ENCODE peak calls at places on chromosomes 11 and 22, in seven cellular contexts. One of them, this sample, is unnamed.

GRCh38 chr22:31055322-31056159 is 25.6 kb upstream of the SMTN start:
- DNase-seq in fibroblast of mammary gland: peak; percentile 98
- DNase-seq in Calu3: peak; percentile 91
- DNase-seq in GM23338: peak; percentile 60
- DNase-seq in HCT116: no peak
- DNase-seq in dorsolateral prefrontal cortex: peak; percentile 42
- DNase-seq in Panc1: peak; percentile 79
- DNase-seq in this sample: peak; percentile 30

GRCh38 chr11:74739546-74740270 is 8.5 kb upstream of the CHRDL2 start:
- DNase-seq in fibroblast of mammary gland: peak; percentile 70
- DNase-seq in Calu3: peak; percentile 64
- DNase-seq in GM23338: peak; percentile 90
- DNase-seq in HCT116: peak; percentile 41
- DNase-seq in dorsolateral prefrontal cortex: no peak
- DNase-seq in Panc1: no peak
- DNase-seq in this sample: peak; percentile 58

GRCh38 chr11:83456075-83456474 is 169.9 kb upstream of the CCDC90B start:
- DNase-seq in fibroblast of mammary gland: no peak
- DNase-seq in Calu3: no peak
- DNase-seq in GM23338: peak; percentile 59
- DNase-seq in HCT116: no peak
- DNase-seq in dorsolateral prefrontal cortex: peak; percentile 36
- DNase-seq in Panc1: no peak
- DNase-seq in this sample: peak; percentile 66

GRCh38 chr11:76901144-76901543 is 40.4 kb downstream of the ACER3 start:
- DNase-seq in fibroblast of mammary gland: no peak
- DNase-seq in Calu3: no peak
- DNase-seq in GM23338: no peak
- DNase-seq in HCT116: no peak
- DNase-seq in dorsolateral prefrontal cortex: no peak
- DNase-seq in Panc1: no peak
- DNase-seq in this sample: no peak

GRCh38 chr11:115498354-115498753 is 5.9 kb downstream of the CADM1 start:
- DNase-seq in fibroblast of mammary gland: no peak
- DNase-seq in Calu3: no peak
- DNase-seq in GM23338: no peak
- DNase-seq in HCT116: no peak
- DNase-seq in dorsolateral prefrontal cortex: no peak
- DNase-seq in Panc1: no peak
- DNase-seq in this sample: no peak

GRCh38 chr11:61148016-61148640 is 13.1 kb downstream of the VPS37C start:
- DNase-seq in fibroblast of mammary gland: no peak
- DNase-seq in Calu3: no peak
- DNase-seq in GM23338: no peak
- DNase-seq in HCT116: no peak
- DNase-seq in dorsolateral prefrontal cortex: no peak
- DNase-seq in Panc1: no peak
- DNase-seq in this sample: no peak

GRCh38 chr11:48109046-48109666 is 107.5 kb upstream of the OR4B1 start:
- DNase-seq in fibroblast of mammary gland: peak; percentile 64
- DNase-seq in Calu3: no peak
- DNase-seq in GM23338: no peak
- DNase-seq in HCT116: peak; percentile 37
- DNase-seq in dorsolateral prefrontal cortex: no peak
- DNase-seq in Panc1: no peak
- DNase-seq in this sample: no peak

GRCh38 chr11:94272738-94273313 is 31.6 kb upstream of the IZUMO1R start:
- DNase-seq in fibroblast of mammary gland: no peak
- DNase-seq in Calu3: no peak
- DNase-seq in GM23338: no peak
- DNase-seq in HCT116: no peak
- DNase-seq in dorsolateral prefrontal cortex: no peak
- DNase-seq in Panc1: no peak
- DNase-seq in this sample: no peak

GRCh38 chr11:8566613-8567210 is 27.3 kb downstream of the STK33 start:
- DNase-seq in fibroblast of mammary gland: peak; percentile 61
- DNase-seq in Calu3: no peak
- DNase-seq in GM23338: peak; percentile 72
- DNase-seq in HCT116: peak; percentile 23
- DNase-seq in dorsolateral prefrontal cortex: no peak
- DNase-seq in Panc1: peak; percentile 50
- DNase-seq in this sample: no peak

GRCh38 chr22:49825436-49825835 is 2.2 kb downstream of the BRD1 start:
- DNase-seq in fibroblast of mammary gland: peak; percentile 55
- DNase-seq in Calu3: no peak
- DNase-seq in GM23338: no peak
- DNase-seq in HCT116: no peak
- DNase-seq in dorsolateral prefrontal cortex: no peak
- DNase-seq in Panc1: no peak
- DNase-seq in this sample: no peak

GRCh38 chr11:66157182-66157864 is 87.3 kb downstream of the PACS1 start:
- DNase-seq in fibroblast of mammary gland: peak; percentile 11
- DNase-seq in Calu3: no peak
- DNase-seq in GM23338: no peak
- DNase-seq in HCT116: no peak
- DNase-seq in dorsolateral prefrontal cortex: no peak
- DNase-seq in Panc1: no peak
- DNase-seq in this sample: no peak
- TF ChIP-seq CTCF in fibroblast of mammary gland: no peak
- TF ChIP-seq CTCF in Calu3: no peak
- TF ChIP-seq CTCF in GM23338: no peak
- TF ChIP-seq CTCF in HCT116: no peak
- TF ChIP-seq CTCF in dorsolateral prefrontal cortex: no peak
- TF ChIP-seq CTCF in Panc1: no peak
- TF ChIP-seq CTCF in this sample: no peak

DNA sequence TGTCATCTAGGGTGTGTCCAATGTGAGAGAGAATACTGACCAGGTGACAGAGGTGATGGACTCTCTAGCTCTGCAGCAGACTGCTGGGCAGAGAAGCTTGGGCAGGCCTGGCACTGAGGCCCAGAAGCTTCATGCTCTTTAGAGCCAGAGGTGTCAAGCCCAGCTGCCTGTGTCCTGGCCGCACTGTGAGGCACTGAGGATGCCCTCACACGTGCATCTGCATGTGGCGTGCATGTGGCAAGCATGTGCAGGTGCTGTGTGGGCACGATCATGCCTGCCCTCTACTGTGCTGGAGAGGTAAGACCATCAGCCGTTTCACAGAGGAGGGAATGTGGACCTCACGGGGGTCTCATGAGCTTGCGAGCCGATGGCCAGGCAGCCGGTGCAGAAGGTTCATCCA is 15.8 kb upstream of the TXNRD2 start:
- DNase-seq in fibroblast of mammary gland: no peak
- DNase-seq in Calu3: no peak
- DNase-seq in GM23338: no peak
- DNase-seq in HCT116: no peak
- DNase-seq in dorsolateral prefrontal cortex: no peak
- DNase-seq in Panc1: no peak
- DNase-seq in this sample: peak; percentile 13
- TF ChIP-seq CTCF in fibroblast of mammary gland: no peak
- TF ChIP-seq CTCF in Calu3: no peak
- TF ChIP-seq CTCF in GM23338: peak; percentile 10
- TF ChIP-seq CTCF in HCT116: no peak
- TF ChIP-seq CTCF in dorsolateral prefrontal cortex: no peak
- TF ChIP-seq CTCF in Panc1: peak; percentile 10
- TF ChIP-seq CTCF in this sample: no peak

GRCh38 chr11:23569547-23569946 is 709.3 kb upstream of the CCDC179 start:
- DNase-seq in fibroblast of mammary gland: no peak
- DNase-seq in Calu3: no peak
- DNase-seq in GM23338: no peak
- DNase-seq in HCT116: no peak
- DNase-seq in dorsolateral prefrontal cortex: no peak
- DNase-seq in Panc1: no peak
- DNase-seq in this sample: no peak
- TF ChIP-seq CTCF in fibroblast of mammary gland: no peak
- TF ChIP-seq CTCF in Calu3: no peak
- TF ChIP-seq CTCF in GM23338: no peak
- TF ChIP-seq CTCF in HCT116: no peak
- TF ChIP-seq CTCF in dorsolateral prefrontal cortex: no peak
- TF ChIP-seq CTCF in Panc1: no peak
- TF ChIP-seq CTCF in this sample: no peak

GRCh38 chr11:102279641-102280170 is 37.6 kb upstream of the BIRC3 start:
- DNase-seq in fibroblast of mammary gland: peak; percentile 68
- DNase-seq in Calu3: peak; percentile 28
- DNase-seq in GM23338: peak; percentile 38
- DNase-seq in HCT116: no peak
- DNase-seq in dorsolateral prefrontal cortex: no peak
- DNase-seq in Panc1: no peak
- DNase-seq in this sample: no peak
- TF ChIP-seq CTCF in fibroblast of mammary gland: peak; percentile 44
- TF ChIP-seq CTCF in Calu3: no peak
- TF ChIP-seq CTCF in GM23338: no peak
- TF ChIP-seq CTCF in HCT116: no peak
- TF ChIP-seq CTCF in dorsolateral prefrontal cortex: no peak
- TF ChIP-seq CTCF in Panc1: peak; percentile 54
- TF ChIP-seq CTCF in this sample: no peak

DNA sequence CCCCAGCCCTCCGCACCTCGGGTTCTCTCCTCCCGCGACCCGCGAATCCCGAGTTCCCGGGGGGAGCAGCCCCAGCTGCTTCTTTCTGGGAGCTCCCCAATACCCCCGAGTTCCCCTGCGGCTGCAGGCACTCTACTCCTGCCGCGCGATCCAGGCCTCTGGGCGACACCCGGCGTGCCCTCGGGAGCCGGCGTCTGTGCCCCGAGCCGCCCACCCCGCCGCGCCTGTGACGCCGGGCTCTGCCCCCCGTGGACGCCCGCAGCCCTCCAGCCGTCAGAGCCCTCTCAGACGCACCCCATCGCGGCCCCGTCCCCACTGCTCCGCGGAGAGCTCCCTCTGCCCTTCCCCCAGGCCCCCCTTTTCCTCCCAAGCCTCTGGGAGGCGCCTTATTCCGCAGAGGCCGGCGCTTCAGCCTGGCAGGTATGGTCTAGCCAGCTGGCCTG is 422 bp downstream of the GLB1L2 start:
- DNase-seq in fibroblast of mammary gland: no peak
- DNase-seq in Calu3: peak; percentile 30
- DNase-seq in GM23338: peak; percentile 75
- DNase-seq in HCT116: no peak
- DNase-seq in dorsolateral prefrontal cortex: no peak
- DNase-seq in Panc1: no peak
- DNase-seq in this sample: peak; percentile 38
- TF ChIP-seq CTCF in fibroblast of mammary gland: no peak
- TF ChIP-seq CTCF in Calu3: no peak
- TF ChIP-seq CTCF in GM23338: peak; percentile 23
- TF ChIP-seq CTCF in HCT116: peak; percentile 14
- TF ChIP-seq CTCF in dorsolateral prefrontal cortex: no peak
- TF ChIP-seq CTCF in Panc1: peak; percentile 34
- TF ChIP-seq CTCF in this sample: no peak

DNA sequence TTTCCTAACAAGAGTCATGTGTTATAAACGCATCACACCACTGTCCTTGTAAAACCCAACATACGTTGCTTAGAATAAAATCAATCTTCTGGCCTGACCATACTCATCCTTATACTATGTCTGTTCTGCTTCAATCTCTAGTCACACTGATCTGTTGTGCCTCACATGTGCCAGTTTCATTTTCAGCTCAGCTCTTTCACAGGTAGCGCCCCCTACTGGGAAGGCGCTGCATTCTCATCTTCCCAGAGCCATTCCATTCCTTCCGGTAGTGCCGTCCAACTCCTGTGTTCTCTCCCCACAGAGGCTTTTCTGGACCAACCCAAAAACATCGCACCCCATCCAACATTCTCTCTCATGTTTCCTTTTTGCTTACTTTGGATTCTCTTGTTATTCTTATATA is 22.2 kb downstream of the CASP5 start:
- DNase-seq in fibroblast of mammary gland: peak; percentile 14
- DNase-seq in Calu3: no peak
- DNase-seq in GM23338: peak; percentile 62
- DNase-seq in HCT116: peak; percentile 19
- DNase-seq in dorsolateral prefrontal cortex: no peak
- DNase-seq in Panc1: peak; percentile 8
- DNase-seq in this sample: peak; percentile 31
- TF ChIP-seq CTCF in fibroblast of mammary gland: peak; percentile 47
- TF ChIP-seq CTCF in Calu3: no peak
- TF ChIP-seq CTCF in GM23338: peak; percentile 97
- TF ChIP-seq CTCF in HCT116: peak; percentile 75
- TF ChIP-seq CTCF in dorsolateral prefrontal cortex: peak; percentile 50
- TF ChIP-seq CTCF in Panc1: peak; percentile 83
- TF ChIP-seq CTCF in this sample: peak; percentile 64

DNA sequence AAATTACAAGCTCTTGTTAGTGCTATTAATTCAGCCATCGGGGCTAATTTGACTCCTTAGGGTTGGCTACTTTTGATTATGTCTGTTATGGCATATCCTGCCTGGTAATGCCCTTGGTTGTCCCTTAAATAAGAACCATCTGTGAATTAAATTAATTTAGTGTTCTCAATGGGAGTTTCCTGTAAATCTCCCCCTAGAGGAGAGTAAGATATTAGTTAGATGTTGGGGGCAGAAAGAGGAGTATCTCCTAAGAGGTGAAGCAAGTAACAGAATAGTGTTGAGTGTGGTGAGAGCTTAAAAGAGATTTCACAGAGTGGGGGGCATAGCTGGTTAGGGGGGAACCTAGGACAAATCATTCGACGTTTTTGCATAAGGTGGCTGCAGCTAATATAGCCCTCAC is 1126.9 kb downstream of the JRKL start:
- DNase-seq in fibroblast of mammary gland: no peak
- DNase-seq in Calu3: no peak
- DNase-seq in GM23338: peak; percentile 18
- DNase-seq in HCT116: no peak
- DNase-seq in dorsolateral prefrontal cortex: no peak
- DNase-seq in Panc1: no peak
- DNase-seq in this sample: no peak
- TF ChIP-seq CTCF in fibroblast of mammary gland: no peak
- TF ChIP-seq CTCF in Calu3: no peak
- TF ChIP-seq CTCF in GM23338: peak; percentile 60
- TF ChIP-seq CTCF in HCT116: no peak
- TF ChIP-seq CTCF in dorsolateral prefrontal cortex: no peak
- TF ChIP-seq CTCF in Panc1: no peak
- TF ChIP-seq CTCF in this sample: no peak

DNA sequence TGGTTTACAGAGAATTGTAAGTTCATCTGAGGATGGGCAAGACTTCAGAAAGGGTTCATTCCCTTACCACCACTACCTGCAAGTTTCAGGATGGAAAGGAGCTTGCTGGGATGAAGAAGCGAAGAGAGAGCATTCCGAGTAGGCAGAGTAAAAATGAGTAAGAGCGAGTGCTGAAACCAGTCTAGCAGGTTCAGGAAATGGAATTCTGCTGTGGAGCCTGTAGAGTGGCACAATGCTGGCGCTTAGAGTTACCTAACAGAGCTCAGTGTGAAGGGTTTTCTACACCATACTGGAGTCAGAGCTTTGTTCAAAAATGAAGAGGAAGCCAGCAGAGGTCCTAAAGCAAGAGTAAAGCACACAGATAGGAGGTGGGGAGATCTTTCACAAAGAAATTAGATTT is 179.2 kb upstream of the ZC3H12C start:
- DNase-seq in fibroblast of mammary gland: no peak
- DNase-seq in Calu3: peak; percentile 50
- DNase-seq in GM23338: peak; percentile 44
- DNase-seq in HCT116: peak; percentile 15
- DNase-seq in dorsolateral prefrontal cortex: no peak
- DNase-seq in Panc1: no peak
- DNase-seq in this sample: no peak
- TF ChIP-seq CTCF in fibroblast of mammary gland: no peak
- TF ChIP-seq CTCF in Calu3: no peak
- TF ChIP-seq CTCF in GM23338: no peak
- TF ChIP-seq CTCF in HCT116: no peak
- TF ChIP-seq CTCF in dorsolateral prefrontal cortex: no peak
- TF ChIP-seq CTCF in Panc1: no peak
- TF ChIP-seq CTCF in this sample: no peak

This sample was measured in glutamatergic neuron.